ENCODE peak calls at places on chromosome 16, in four cellular contexts. W is spleen, L is IMR-90, R is breast epithelium. V is an unnamed sample.
A peak's percentile ranks its signal among the peaks of the same experiment; 100 is the strongest.

GRCh38 chr16:30539000-30539964 is 4.6 kb upstream of the ZNF747 start:
- DNase-seq in W (no peak), L (no peak), R (no peak), V (no peak)

GRCh38 chr16:78004501-78004900 is 17.8 kb upstream of the CLEC3A start:
- DNase-seq in W (no peak), L (no peak), R (no peak), V (no peak)

GRCh38 chr16:88957887-88958577 is 19.0 kb downstream of the CBFA2T3 start:
- DNase-seq in W (peak; percentile 90), L (no peak), R (no peak), V (no peak)

GRCh38 chr16:88595101-88595500 is 24.9 kb downstream of the ZC3H18 start:
- DNase-seq in W (no peak), L (no peak), R (no peak), V (no peak)

GRCh38 chr16:25633549-25633948 is 58.2 kb upstream of the HS3ST4 start:
- DNase-seq in L (no peak), R (no peak), W (no peak), V (no peak)

GRCh38 chr16:64412578-64413280 is 709.1 kb downstream of the CDH11 start:
- DNase-seq in R (no peak), L (peak; percentile 69), W (no peak), V (no peak)

GRCh38 chr16:1612320-1613111 is at the start of gene CRAMP1:
- DNase-seq in W (no peak), R (no peak), L (no peak), V (no peak)

GRCh38 chr16:49439050-49439449 is 65.4 kb downstream of the C16orf78 start:
- DNase-seq in R (no peak), W (peak; percentile 51), L (no peak), V (no peak)

GRCh38 chr16:5025171-5025632 is 8.5 kb downstream of the NAGPA start:
- DNase-seq in R (no peak), L (no peak), W (no peak), V (no peak)

GRCh38 chr16:1960665-1961630 is 1.6 kb downstream of the NDUFB10 start:
- DNase-seq in R (no peak), L (peak; percentile 50), W (peak; percentile 76), V (no peak)

GRCh38 chr16:53415504-53415903 is 18.8 kb upstream of the RBL2 start:
- DNase-seq in R (no peak), L (no peak), W (no peak), V (no peak)

GRCh38 chr16:65125871-65126270 is 4.0 kb upstream of the CDH11 start:
- DNase-seq in L (peak; percentile 47), R (no peak), W (no peak), V (no peak)

GRCh38 chr16:24980077-24980793 is 34.9 kb downstream of the ARHGAP17 start:
- DNase-seq in L (no peak), R (no peak), W (peak; percentile 70), V (no peak)

GRCh38 chr16:72367841-72368240 is 195.9 kb upstream of the PMFBP1 start:
- DNase-seq in W (no peak), L (no peak), R (no peak), V (no peak)

GRCh38 chr16:89720859-89721643 is at the start of the genes VPS9D1 and ZNF276:
- DNase-seq in L (peak; percentile 69), R (peak; percentile 78), W (peak; percentile 97), V (peak; percentile 76)

GRCh38 chr16:87851141-87851587 is 18.1 kb downstream of the SLC7A5 start:
- DNase-seq in W (no peak), R (no peak), L (no peak), V (no peak)

GRCh38 chr16:75433732-75434413 is 570 bp upstream of the CFDP1 start:
- DNase-seq in R (peak; percentile 62), W (peak; percentile 78), L (peak; percentile 97), V (no peak)

GRCh38 chr16:23857256-23857891 is 21.6 kb downstream of the PRKCB start:
- DNase-seq in R (no peak), L (no peak), W (no peak), V (no peak)

GRCh38 chr16:16021988-16022682 is 72.7 kb downstream of the ABCC1 start:
- DNase-seq in W (peak; percentile 85), L (peak; percentile 97), R (peak; percentile 94), V (no peak)

GRCh38 chr16:74094962-74095361 is 201.7 kb upstream of the PSMD7 start:
- DNase-seq in R (no peak), W (no peak), L (no peak), V (no peak)

GRCh38 chr16:31093132-31093703 is 1.4 kb downstream of the VKORC1 start:
- DNase-seq in L (peak; percentile 38), R (no peak), W (peak; percentile 70), V (no peak)

GRCh38 chr16:12173121-12173520 is 196.6 kb downstream of the SNX29 start:
- DNase-seq in W (peak; percentile 4), L (no peak), R (no peak), V (no peak)

GRCh38 chr16:15827299-15827698 is 29.5 kb downstream of the MYH11 start:
- DNase-seq in W (peak; percentile 14), L (no peak), R (no peak), V (no peak)

GRCh38 chr16:60073376-60073775 is 1339.3 kb upstream of the GOT2 start:
- DNase-seq in R (no peak), W (no peak), L (no peak), V (no peak)

GRCh38 chr16:79269211-79269863 is 331.2 kb downstream of the MAF start:
- DNase-seq in W (no peak), L (no peak), R (no peak), V (no peak)

GRCh38 chr16:68985855-68986254 is 119.6 kb upstream of the HAS3 start:
- DNase-seq in R (no peak), L (peak; percentile 94), W (no peak), V (no peak)
- H3K27ac ChIP-seq in R (peak overlapping the region; percentile 80), L (peak overlapping the region; percentile 42), W (no peak overlapping the region), V (no peak overlapping the region)

GRCh38 chr16:82738699-82739098 is 111.9 kb downstream of the CDH13 start:
- DNase-seq in L (peak; percentile 23), W (no peak), R (no peak), V (no peak)
- TF ChIP-seq CTCF in L (peak; percentile 35), W (no peak), R (no peak), V (no peak)

GRCh38 chr16:66752379-66752778 is 970 bp upstream of the DYNC1LI2 start:
- DNase-seq in W (no peak), R (no peak), L (no peak), V (no peak)
- H3K27ac ChIP-seq in W (no peak overlapping the region), R (no peak overlapping the region), L (no peak overlapping the region), V (no peak overlapping the region)

GRCh38 chr16:52070341-52071057 is 476.4 kb downstream of the TOX3 start:
- DNase-seq in W (no peak), L (no peak), R (no peak), V (no peak)

GRCh38 chr16:52071101-52071500 is 475.8 kb downstream of the TOX3 start:
- DNase-seq in L (no peak), W (no peak), R (no peak), V (no peak)

GRCh38 chr16:52068447-52069074 is 478.4 kb downstream of the TOX3 start:
- DNase-seq in W (no peak), L (peak; percentile 10), R (no peak), V (no peak)

GRCh38 chr16:52066951-52067350 is 480.0 kb downstream of the TOX3 start:
- DNase-seq in W (no peak), R (no peak), L (no peak), V (no peak)

GRCh38 chr16:52069866-52070265 is 477.1 kb downstream of the TOX3 start:
- DNase-seq in L (peak; percentile 11), W (no peak), R (no peak), V (no peak)
- TF ChIP-seq CTCF in L (peak; percentile 29), W (no peak), R (peak; percentile 20), V (no peak)

V was measured in CD4-positive, alpha-beta T cell.